ENCODE peak calls at places on chromosomes 12 and 14, in five cellular contexts. A is substantia nigra, O is HTR-8/SVneo, K is cardiac muscle cell, S is mesendoderm. T is an unnamed sample.

GRCh38 chr12:2364566-2365165 is 311.9 kb downstream of the CACNA1C start:
- DNase-seq in A (no peak), O (no peak), K (no peak), S (peak; percentile 32), T (no peak)

GRCh38 chr12:49959570-49960473 is 1.9 kb upstream of the AQP5 start:
- DNase-seq in A (no peak), O (peak; percentile 74), K (peak; percentile 40), S (peak; percentile 61), T (no peak)

GRCh38 chr14:49865431-49865859 is 12.9 kb upstream of the NEMF start:
- DNase-seq in A (peak; percentile 36), O (no peak), K (peak; percentile 84), S (peak; percentile 77), T (peak; percentile 29)

GRCh38 chr14:58944226-58944769 is 244.2 kb upstream of the DAAM1 start:
- DNase-seq in A (no peak), O (no peak), K (peak; percentile 45), S (peak; percentile 45), T (no peak)

GRCh38 chr14:105919458-105920150 is 393.2 kb downstream of the TMEM121 start:
- DNase-seq in A (no peak), O (no peak), K (no peak), S (no peak), T (no peak)

GRCh38 chr12:48717252-48717695 is 767 bp upstream of the CCNT1 start:
- DNase-seq in A (no peak), O (no peak), K (peak; percentile 8), S (peak; percentile 16), T (no peak)

GRCh38 chr14:20415723-20416622 is 2.7 kb upstream of the TEP1 start:
- DNase-seq in A (peak; percentile 31), O (peak; percentile 48), K (peak; percentile 53), S (peak; percentile 77), T (no peak)

GRCh38 chr14:96575233-96575632 is 73.1 kb downstream of the PAPOLA start:
- DNase-seq in A (no peak), O (no peak), K (no peak), S (no peak), T (no peak)

GRCh38 chr14:74064883-74065282 is 19.4 kb downstream of the ALDH6A1 start:
- DNase-seq in A (no peak), O (no peak), K (no peak), S (no peak), T (no peak)

GRCh38 chr14:65251213-65251612 is 148.9 kb upstream of the MAX start:
- DNase-seq in A (no peak), O (no peak), K (no peak), S (no peak), T (no peak)

GRCh38 chr14:59274991-59275391 is 86.5 kb downstream of the DAAM1 start:
- DNase-seq in A (peak; percentile 10), O (no peak), K (no peak), S (no peak), T (no peak)

GRCh38 chr14:38290601-38291190 is 34.8 kb upstream of the CLEC14A start:
- DNase-seq in A (no peak), O (peak; percentile 45), K (no peak), S (no peak), T (no peak)

GRCh38 chr14:104264495-104265265 is 126.3 kb downstream of the KIF26A start:
- DNase-seq in A (no peak), O (no peak), K (no peak), S (no peak), T (no peak)

GRCh38 chr12:59737725-59738463 is 142.1 kb downstream of the SLC16A7 start:
- DNase-seq in A (no peak), O (no peak), K (no peak), S (peak; percentile 28), T (no peak)

GRCh38 chr12:102903318-102904007 is 13.6 kb downstream of the PAH start:
- DNase-seq in A (no peak), O (no peak), K (no peak), S (no peak), T (no peak)

T was measured in hippocampal formation.